ENCODE peak calls at places on chromosomes 7 and 10, in seven cellular contexts. E, L, T, J, U, B and A are unnamed samples.

GRCh38 chr10:86263209-86263608 is 103.4 kb downstream of the GRID1 start:
- DNase-seq in E (peak; percentile 47), L (no peak), T (no peak), J (peak; percentile 56), U (no peak), B (no peak), A (no peak)

GRCh38 chr10:77156406-77156879 is 481.2 kb downstream of the KCNMA1 start:
- DNase-seq in E (no peak), L (no peak), T (no peak), J (no peak), U (no peak), B (peak; percentile 29), A (no peak)

GRCh38 chr10:73589538-73590126 is 1.5 kb downstream of the USP54 start:
- DNase-seq in E (no peak), L (no peak), T (no peak), J (no peak), U (no peak), B (peak; percentile 54), A (no peak)

GRCh38 chr7:103811315-103811714 is 178.1 kb downstream of the RELN start:
- DNase-seq in E (no peak), L (no peak), T (no peak), J (no peak), U (no peak), B (no peak), A (no peak)

GRCh38 chr7:93160410-93160809 is 12.2 kb upstream of the SAMD9L start:
- DNase-seq in E (no peak), L (no peak), T (no peak), J (no peak), U (no peak), B (no peak), A (no peak)

GRCh38 chr7:15921576-15921975 is 235.1 kb upstream of the MEOX2 start:
- DNase-seq in E (no peak), L (no peak), T (no peak), J (no peak), U (no peak), B (peak; percentile 71), A (no peak)

GRCh38 chr10:24851595-24851994 is 100.8 kb downstream of the PRTFDC1 start:
- DNase-seq in E (no peak), L (peak; percentile 65), T (no peak), J (no peak), U (no peak), B (peak; percentile 90), A (no peak)

GRCh38 chr10:8344756-8345155 is 290.3 kb downstream of the GATA3 start:
- DNase-seq in E (no peak), L (no peak), T (no peak), J (no peak), U (no peak), B (no peak), A (no peak)

GRCh38 chr7:135791543-135792120 is 43.0 kb upstream of the FAM180A start:
- DNase-seq in E (no peak), L (no peak), T (no peak), J (peak; percentile 38), U (no peak), B (no peak), A (no peak)

GRCh38 chr10:51445587-51445986 is 253.8 kb downstream of the CSTF2T start:
- DNase-seq in E (no peak), L (no peak), T (no peak), J (no peak), U (no peak), B (no peak), A (no peak)

GRCh38 chr7:139345042-139345441 is 3.9 kb downstream of the FMC1 start:
- DNase-seq in E (no peak), L (no peak), T (no peak), J (no peak), U (no peak), B (no peak), A (no peak)

GRCh38 chr7:158431941-158432347 is 155.7 kb downstream of the PTPRN2 start:
- DNase-seq in E (no peak), L (peak; percentile 66), T (no peak), J (peak; percentile 84), U (peak; percentile 48), B (peak; percentile 99), A (no peak)

GRCh38 chr7:157046681-157047080 is 36.2 kb upstream of the MNX1 start:
- DNase-seq in E (no peak), L (no peak), T (no peak), J (no peak), U (no peak), B (peak; percentile 93), A (no peak)

GRCh38 chr7:96657347-96658010 is 52.2 kb downstream of the SEM1 start:
- DNase-seq in E (no peak), L (no peak), T (no peak), J (no peak), U (no peak), B (no peak), A (no peak)

GRCh38 chr7:55191926-55192692 is 173.0 kb upstream of the LANCL2 start:
- DNase-seq in E (no peak), L (no peak), T (no peak), J (peak; percentile 54), U (no peak), B (no peak), A (no peak)

GRCh38 chr7:33933611-33934281 is 28.4 kb downstream of the BMPER start:
- DNase-seq in E (no peak), L (no peak), T (no peak), J (no peak), U (no peak), B (peak; percentile 93), A (no peak)

GRCh38 chr10:44702531-44702930 is 208.6 kb upstream of the TMEM72 start:
- DNase-seq in E (no peak), L (no peak), T (no peak), J (no peak), U (no peak), B (peak; percentile 5), A (no peak)

GRCh38 chr10:44704616-44705015 is 206.5 kb upstream of the TMEM72 start:
- DNase-seq in E (no peak), L (no peak), T (no peak), J (no peak), U (no peak), B (no peak), A (no peak)

GRCh38 chr10:44703241-44704155 is 207.6 kb upstream of the TMEM72 start:
- DNase-seq in E (no peak), L (no peak), T (no peak), J (no peak), U (no peak), B (peak; percentile 51), A (no peak)

GRCh38 chr10:44706745-44707144 is 204.4 kb upstream of the TMEM72 start:
- DNase-seq in E (no peak), L (no peak), T (no peak), J (no peak), U (no peak), B (peak; percentile 90), A (peak; percentile 83)
- H3K27me3 ChIP-seq in E (no peaks in the 10 kb centered on the region), L (no peaks in the 10 kb centered on the region), T (no peaks in the 10 kb centered on the region), J (no peaks in the 10 kb centered on the region), U (no peaks in the 10 kb centered on the region), B (no peaks in the 10 kb centered on the region), A (no peaks in the 10 kb centered on the region)

GRCh38 chr10:116741391-116742351 is 695 bp downstream of the HSPA12A start:
- DNase-seq in E (peak; percentile 35), L (no peak), T (no peak), J (peak; percentile 72), U (peak; percentile 25), B (no peak), A (no peak)

GRCh38 chr10:116744163-116744788 is 1.9 kb upstream of the HSPA12A start:
- DNase-seq in E (no peak), L (no peak), T (no peak), J (no peak), U (no peak), B (no peak), A (no peak)

GRCh38 chr10:116742367-116743265 is at the start of gene HSPA12A:
- DNase-seq in E (peak; percentile 62), L (peak; percentile 74), T (no peak), J (peak; percentile 94), U (peak; percentile 72), B (peak; percentile 81), A (peak; percentile 59)

GRCh38 chr10:116744849-116745248 is 2.5 kb upstream of the HSPA12A start:
- DNase-seq in E (no peak), L (no peak), T (no peak), J (no peak), U (no peak), B (no peak), A (no peak)

DNA sequence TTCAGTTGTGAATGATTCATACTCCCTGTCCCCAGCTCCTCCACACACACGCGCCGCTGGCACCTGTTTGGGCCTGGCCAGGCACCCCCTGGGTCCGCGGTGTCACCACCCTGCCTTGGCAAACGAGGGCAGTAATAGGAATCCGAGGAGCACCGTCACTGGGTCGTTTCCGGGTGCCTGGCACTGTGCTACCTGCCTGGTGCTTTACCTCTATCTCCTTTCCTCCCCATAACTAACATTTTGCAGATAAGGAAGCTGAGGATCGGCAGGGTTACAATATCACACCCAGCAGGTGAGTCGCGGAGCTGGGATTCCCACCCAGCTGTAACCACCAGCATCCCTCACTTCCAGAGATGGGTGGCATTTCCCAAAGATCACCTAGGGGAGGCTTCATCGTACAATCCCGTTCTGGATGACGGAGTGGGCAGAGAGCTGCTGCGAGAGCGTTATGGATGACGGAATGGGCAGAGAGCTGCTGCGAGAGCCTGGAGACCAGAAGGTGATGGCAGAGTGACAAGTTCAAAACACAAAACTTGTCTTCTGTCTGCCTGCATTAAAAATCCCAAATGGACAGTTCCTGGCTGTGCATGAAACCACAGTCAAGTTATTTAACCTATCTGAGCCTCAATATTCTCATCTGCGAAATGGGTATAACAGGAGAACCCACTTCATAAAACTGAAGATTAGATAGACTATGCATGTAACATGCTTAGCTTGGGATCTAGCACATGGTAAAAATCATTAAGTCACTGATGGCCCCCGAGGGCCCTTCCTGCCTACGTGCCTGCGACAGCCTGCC is 1.1 kb upstream of the HSPA12A start:
- DNase-seq in E (no peak), L (no peak), T (no peak), J (no peak), U (no peak), B (no peak), A (no peak)
- H3K4me3 ChIP-seq in E (peak overlapping the region; percentile 82), L (no peak overlapping the region), T (no peak overlapping the region), J (peak overlapping the region; percentile 97), U (peak overlapping the region; percentile 59), B (peak overlapping the region; percentile 54), A (peak overlapping the region; percentile 58)

GRCh38 chr10:114087655-114088054 is 44.0 kb downstream of the ADRB1 start:
- DNase-seq in E (no peak), L (no peak), T (no peak), J (no peak), U (no peak), B (no peak), A (no peak)
- TF ChIP-seq CTCF in E (peak; percentile 22), L (no peak), T (no peak), J (no peak), U (no peak), B (no peak), A (no peak)

DNA sequence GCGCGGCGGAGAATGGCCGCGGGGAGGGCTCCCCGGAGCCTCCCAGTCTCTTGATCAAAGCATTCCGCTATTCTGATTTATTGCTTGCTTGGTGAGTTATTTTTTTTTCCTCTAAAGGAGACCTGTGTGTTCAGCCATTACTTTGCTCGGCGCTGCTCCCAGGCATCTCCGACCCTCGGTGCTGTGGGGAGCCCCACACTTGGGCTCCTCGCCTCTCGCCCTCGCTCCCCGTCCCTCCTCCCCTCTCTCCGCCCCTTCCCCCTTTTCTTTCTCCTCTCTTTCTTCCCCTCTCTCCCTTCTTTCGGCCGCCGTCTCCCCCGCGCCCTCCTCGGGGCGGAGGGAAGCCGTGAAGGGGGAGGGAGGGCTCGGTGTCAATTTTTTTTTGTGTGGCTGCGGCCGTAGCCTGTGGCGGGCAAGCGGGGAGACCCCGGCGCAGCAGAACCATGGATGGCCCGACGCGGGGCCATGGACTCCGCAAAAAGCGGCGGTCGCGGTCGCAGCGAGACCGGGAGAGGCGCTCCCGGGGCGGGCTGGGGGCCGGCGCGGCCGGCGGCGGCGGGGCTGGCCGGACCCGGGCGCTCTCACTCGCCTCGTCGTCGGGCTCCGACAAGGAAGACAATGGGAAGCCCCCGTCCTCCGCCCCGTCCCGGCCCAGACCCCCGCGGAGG is 1.1 kb downstream of the AUTS2 start:
- DNase-seq in E (no peak), L (no peak), T (no peak), J (no peak), U (no peak), B (no peak), A (no peak)
- H3K27me3 ChIP-seq in E (no peaks in the 10 kb centered on the region), L (no peaks in the 10 kb centered on the region), T (no peaks in the 10 kb centered on the region), J (no peaks in the 10 kb centered on the region), U (no peaks in the 10 kb centered on the region), B (peaks cover 18% of the 10 kb centered on the region), A (peaks cover 18% of the 10 kb centered on the region)